ENCODE peak calls at places on chromosome 3, in seven cellular contexts. W is fibroblast of lung, U is fibroblast of mammary gland, J is choroid plexus epithelial cell, C is kidney epithelial cell, H is lung microvascular endothelial cell, B is NT2/D1. A is an unnamed sample.
A peak's percentile ranks its signal among the peaks of the same experiment; 100 is the strongest.

GRCh38 chr3:155101398-155101797 is 21.3 kb downstream of the MME start:
- DNase-seq in W (peak; percentile 39), U (peak; percentile 97), J (peak; percentile 55), C (no peak), H (no peak), B (no peak), A (no peak)

GRCh38 chr3:129226374-129226773 is 23.0 kb upstream of the COPG1 start:
- DNase-seq in W (peak; percentile 97), U (peak; percentile 95), J (peak; percentile 90), C (no peak), H (peak; percentile 78), B (no peak), A (peak; percentile 54)

GRCh38 chr3:126507886-126508285 is 9.7 kb downstream of the UROC1 start:
- DNase-seq in W (no peak), U (no peak), J (no peak), C (no peak), H (no peak), B (no peak), A (no peak)

GRCh38 chr3:175919133-175919532 is 1060.0 kb downstream of the NAALADL2 start:
- DNase-seq in W (no peak), U (no peak), J (no peak), C (no peak), H (no peak), B (no peak), A (no peak)

GRCh38 chr3:188269040-188269439 is 115.1 kb downstream of the LPP start:
- DNase-seq in W (no peak), U (no peak), J (no peak), C (no peak), H (no peak), B (no peak), A (no peak)

GRCh38 chr3:193214445-193214844 is 26.6 kb upstream of the PLAAT1 start:
- DNase-seq in W (no peak), U (peak; percentile 22), J (no peak), C (no peak), H (no peak), B (no peak), A (no peak)

GRCh38 chr3:38454179-38454883 is 641 bp downstream of the ACVR2B start:
- DNase-seq in W (peak; percentile 29), U (peak; percentile 3), J (peak; percentile 25), C (no peak), H (peak; percentile 36), B (no peak), A (no peak)

GRCh38 chr3:39540162-39540921 is 72.9 kb downstream of the MOBP start:
- DNase-seq in W (no peak), U (peak; percentile 10), J (no peak), C (no peak), H (no peak), B (no peak), A (no peak)

GRCh38 chr3:129051776-129052400 is 8.7 kb upstream of the GP9 start:
- DNase-seq in W (no peak), U (no peak), J (no peak), C (peak; percentile 62), H (no peak), B (no peak), A (peak; percentile 65)

GRCh38 chr3:32143849-32144757 is 37.7 kb downstream of the GPD1L start:
- DNase-seq in W (peak; percentile 95), U (peak; percentile 94), J (peak; percentile 96), C (peak; percentile 61), H (peak; percentile 86), B (peak; percentile 67), A (peak; percentile 93)